ENCODE peak calls at places on chromosomes 11 and 22, in eight cellular contexts. T is right cardiac atrium, P is HCT116, E is Panc1, M is left lung, H is cardiac muscle cell, K is fibroblast of lung, G is brain microvascular endothelial cell. U is an unnamed sample.

GRCh38 chr11:69409812-69410645 is 71.4 kb upstream of the LINC01488 start:
- DNase-seq in G (no peak), K (no peak), M (no peak), T (no peak), P (no peak), E (no peak), H (no peak), U (no peak)

GRCh38 chr22:21837184-21837979 is 30.1 kb downstream of the MAPK1 start:
- DNase-seq in K (peak; percentile 95), G (peak; percentile 76), P (peak; percentile 39), E (no peak), H (peak; percentile 77), T (no peak), M (no peak), U (peak; percentile 62)

GRCh38 chr11:74773481-74773880 is 24.8 kb downstream of the RNF169 start:
- DNase-seq in T (no peak), G (no peak), K (peak; percentile 20), P (no peak), M (no peak), H (no peak), E (no peak), U (no peak)

GRCh38 chr11:8683115-8683807 is 669 bp downstream of the RPL27A start:
- DNase-seq in K (no peak), M (no peak), T (no peak), H (no peak), E (no peak), P (no peak), G (no peak), U (no peak)

GRCh38 chr11:125155767-125156166 is 8.8 kb upstream of the PKNOX2 start:
- DNase-seq in M (no peak), H (no peak), G (no peak), T (no peak), P (no peak), K (no peak), E (no peak), U (no peak)

GRCh38 chr11:80103149-80103859 is 662.5 kb upstream of the TENM4 start:
- DNase-seq in M (no peak), E (peak; percentile 2), T (no peak), K (peak; percentile 95), H (peak; percentile 71), P (no peak), G (peak; percentile 90), U (peak; percentile 36)

GRCh38 chr11:111838054-111838453 is 33.3 kb downstream of the ALG9 start:
- DNase-seq in G (no peak), M (no peak), H (no peak), T (no peak), E (no peak), P (no peak), K (no peak), U (no peak)

GRCh38 chr11:15073361-15074205 is at the start of gene CALCB:
- DNase-seq in G (no peak), H (peak; percentile 32), E (no peak), P (no peak), T (peak; percentile 37), M (peak; percentile 74), K (peak; percentile 19), U (peak; percentile 68)

GRCh38 chr11:87298155-87298554 is 260.4 kb downstream of the TMEM135 start:
- DNase-seq in H (no peak), E (no peak), P (no peak), M (no peak), G (no peak), K (no peak), T (no peak), U (no peak)

GRCh38 chr11:65180877-65181568 is 705 bp upstream of the CAPN1 start:
- DNase-seq in E (no peak), P (peak; percentile 29), G (peak; percentile 47), H (peak; percentile 72), M (peak; percentile 91), K (peak; percentile 60), T (peak; percentile 72), U (peak; percentile 79)

GRCh38 chr22:20963201-20964052 is 3.6 kb upstream of the AIFM3 start:
- DNase-seq in P (no peak), G (no peak), H (no peak), E (no peak), T (no peak), K (no peak), M (no peak), U (no peak)

GRCh38 chr11:30406978-30407762 is 84.3 kb downstream of the ARL14EP start:
- DNase-seq in M (no peak), G (no peak), E (no peak), H (no peak), K (no peak), T (no peak), P (no peak), U (no peak)

GRCh38 chr11:3989251-3989650 is 105.3 kb upstream of the RRM1 start:
- DNase-seq in E (no peak), M (peak; percentile 69), H (no peak), K (peak; percentile 19), T (no peak), G (no peak), P (no peak), U (no peak)

DNA sequence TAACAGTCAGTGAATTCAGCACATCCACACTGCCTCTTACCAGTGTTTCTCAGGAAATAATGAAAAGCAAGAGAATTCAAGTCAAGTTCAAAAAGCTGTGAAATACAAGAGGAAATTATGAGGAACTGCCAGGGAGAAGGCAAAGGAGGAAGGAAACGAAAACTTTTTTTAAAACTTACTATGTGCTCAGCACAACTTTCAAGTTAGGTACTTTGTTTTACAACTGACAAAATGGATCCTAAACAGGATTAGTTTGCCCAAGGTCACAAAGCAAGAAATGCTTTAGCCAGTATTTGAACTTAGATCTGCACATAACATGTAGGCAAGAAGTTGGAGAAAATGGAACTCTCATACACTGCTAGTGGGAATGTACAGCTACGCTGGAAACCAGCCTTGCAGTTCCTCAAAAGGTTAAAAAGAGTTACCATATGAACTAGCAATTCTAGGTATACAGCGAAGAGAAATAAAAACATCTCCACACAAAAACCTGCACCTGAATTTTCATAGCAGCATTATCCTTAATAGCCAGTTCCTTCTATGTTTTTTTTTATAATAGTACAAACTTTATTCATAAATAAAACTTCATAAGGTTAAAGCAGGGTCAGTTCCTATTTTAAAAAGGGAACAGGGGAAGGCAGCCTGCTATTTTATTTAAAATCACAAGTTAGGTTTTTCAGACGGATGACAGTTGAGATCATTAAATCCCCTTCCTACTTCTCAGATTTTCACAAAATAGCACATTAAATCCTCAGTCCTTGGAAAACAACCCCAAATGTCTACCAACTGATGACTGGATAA is 19.3 kb downstream of the DDX6 start:
- DNase-seq in E (no peak), G (no peak), T (no peak), P (no peak), K (no peak), M (no peak), H (no peak), U (no peak)
- H3K27ac ChIP-seq in E (no peak overlapping the region), G (no peak overlapping the region), T (peak overlapping the region; percentile 37), P (no peak overlapping the region), K (no peak overlapping the region), M (no peak overlapping the region), H (peak overlapping the region; percentile 44), U (peak overlapping the region; percentile 19)

GRCh38 chr11:67630230-67630942 is 649 bp upstream of the NUDT8 start:
- DNase-seq in K (peak; percentile 93), E (peak; percentile 67), T (peak; percentile 99), H (peak; percentile 99), P (peak; percentile 93), G (peak; percentile 96), M (peak; percentile 100), U (peak; percentile 99)
- H3K4me3 ChIP-seq in K (peak overlapping the region; percentile 77), E (peak overlapping the region; percentile 71), T (peak overlapping the region; percentile 36), H (peak overlapping the region; percentile 54), P (peak overlapping the region; percentile 58), G (peak overlapping the region; percentile 68), M (peak overlapping the region; percentile 57), U (peak overlapping the region; percentile 61)

GRCh38 chr11:107777094-107777493 is 65.2 kb upstream of the SLN start:
- DNase-seq in K (no peak), T (no peak), E (no peak), M (no peak), G (no peak), P (no peak), H (no peak), U (no peak)

GRCh38 chr11:107783121-107783520 is 71.3 kb upstream of the SLN start:
- DNase-seq in G (peak; percentile 24), P (no peak), T (no peak), M (no peak), H (no peak), E (no peak), K (peak; percentile 65), U (no peak)

GRCh38 chr11:107778839-107779517 is 67.1 kb upstream of the SLN start:
- DNase-seq in P (no peak), K (no peak), T (no peak), G (no peak), M (no peak), E (no peak), H (no peak), U (no peak)

GRCh38 chr11:107780775-107781174 is 68.9 kb upstream of the SLN start:
- DNase-seq in E (no peak), P (no peak), T (no peak), K (no peak), M (no peak), H (peak; percentile 5), G (no peak), U (no peak)

GRCh38 chr11:107780136-107780535 is 68.3 kb upstream of the SLN start:
- DNase-seq in G (no peak), H (no peak), E (no peak), T (no peak), M (no peak), P (no peak), K (no peak), U (no peak)
- H3K27ac ChIP-seq in G (no peak overlapping the region), H (no peak overlapping the region), E (peak overlapping the region; percentile 29), T (no peak overlapping the region), M (no peak overlapping the region), P (no peak overlapping the region), K (no peak overlapping the region), U (no peak overlapping the region)

GRCh38 chr11:48054994-48055291 is 74.6 kb downstream of the PTPRJ start:
- DNase-seq in E (no peak), P (no peak), H (no peak), M (no peak), K (no peak), G (no peak), T (no peak), U (no peak)

GRCh38 chr11:48052183-48053040 is 72.1 kb downstream of the PTPRJ start:
- DNase-seq in G (peak; percentile 24), T (no peak), H (peak; percentile 57), E (no peak), M (peak; percentile 72), P (peak; percentile 19), K (peak; percentile 89), U (no peak)

GRCh38 chr11:48056325-48057183 is 76.2 kb downstream of the PTPRJ start:
- DNase-seq in G (no peak), H (no peak), E (no peak), T (no peak), P (no peak), K (no peak), M (no peak), U (no peak)

GRCh38 chr11:48058064-48058463 is 77.7 kb downstream of the PTPRJ start:
- DNase-seq in H (no peak), P (no peak), K (no peak), M (no peak), G (no peak), E (no peak), T (no peak), U (no peak)

GRCh38 chr11:48055292-48056132 is 75.2 kb downstream of the PTPRJ start:
- DNase-seq in E (no peak), K (peak; percentile 92), M (no peak), P (no peak), H (peak; percentile 33), T (no peak), G (peak; percentile 54), U (no peak)
- H3K4me3 ChIP-seq in E (no peak overlapping the region), K (no peak overlapping the region), M (no peak overlapping the region), P (no peak overlapping the region), H (no peak overlapping the region), T (no peak overlapping the region), G (no peak overlapping the region), U (no peak overlapping the region)